ENCODE peak calls at places on chromosome 10, in eight cellular contexts. I is brain microvascular endothelial cell; C is PC-3; G is keratinocyte; A is Karpas-422; J is CD4-positive, alpha-beta memory T cell; P is GM23248; K is fibroblast of lung. H is an unnamed sample.

GRCh38 chr10:132382231-132382922 is 14.6 kb upstream of the PWWP2B start:
- DNase-seq in J (no peak), G (no peak), P (peak; percentile 89), K (no peak), I (no peak), A (no peak), C (no peak), H (no peak)

GRCh38 chr10:122850705-122851640 is 5.3 kb upstream of the CUZD1 start:
- DNase-seq in I (no peak), K (peak; percentile 74), C (peak; percentile 56), G (no peak), J (no peak), P (peak; percentile 39), A (no peak), H (no peak)

GRCh38 chr10:130111115-130111847 is 651 bp upstream of the C10orf143 start:
- DNase-seq in J (peak; percentile 97), P (peak; percentile 99), I (peak; percentile 98), C (peak; percentile 90), A (peak; percentile 98), K (peak; percentile 97), G (peak; percentile 86), H (peak; percentile 77)

GRCh38 chr10:50224330-50224952 is 26.9 kb downstream of the ASAH2 start:
- DNase-seq in K (peak; percentile 70), P (peak; percentile 90), G (peak; percentile 48), I (peak; percentile 68), A (peak; percentile 83), C (peak; percentile 99), J (no peak), H (peak; percentile 68)

GRCh38 chr10:91689731-91690168 is 56.9 kb upstream of the PPP1R3C start:
- DNase-seq in G (peak; percentile 50), A (no peak), K (peak; percentile 67), P (peak; percentile 76), I (no peak), C (peak; percentile 30), J (no peak), H (no peak)

GRCh38 chr10:110566472-110567200 is 859 bp upstream of the SMC3 start:
- DNase-seq in I (no peak), A (no peak), G (no peak), K (no peak), J (no peak), P (peak; percentile 53), C (no peak), H (no peak)

GRCh38 chr10:119401671-119402395 is 140.7 kb downstream of the RGS10 start:
- DNase-seq in G (no peak), K (peak; percentile 99), C (peak; percentile 57), P (peak; percentile 98), J (no peak), I (peak; percentile 97), A (no peak), H (peak; percentile 25)

GRCh38 chr10:102335184-102335583 is 60.3 kb upstream of the NFKB2 start:
- DNase-seq in P (peak; percentile 67), C (no peak), I (no peak), G (no peak), A (no peak), J (no peak), K (no peak), H (no peak)

GRCh38 chr10:124401633-124402032 is 17.1 kb downstream of the OAT start:
- DNase-seq in I (no peak), G (no peak), J (no peak), K (no peak), C (no peak), P (no peak), A (no peak), H (no peak)

GRCh38 chr10:93199221-93199681 is 125.6 kb downstream of the CYP26A1 start:
- DNase-seq in P (peak; percentile 63), K (peak; percentile 54), C (peak; percentile 29), A (no peak), I (peak; percentile 89), J (no peak), G (no peak), H (peak; percentile 31)

GRCh38 chr10:26437637-26438461 is at the start of gene APBB1IP:
- DNase-seq in C (no peak), I (no peak), P (peak; percentile 91), K (peak; percentile 3), J (peak; percentile 43), G (no peak), A (peak; percentile 97), H (no peak)
- H3K4me3 ChIP-seq in C (no peak within 1 kb of the TSS), I (peak within 1 kb of the TSS; percentile 39), P (peak within 1 kb of the TSS; percentile 76), K (no peak within 1 kb of the TSS), J (peak within 1 kb of the TSS; percentile 94), G (no peak within 1 kb of the TSS), A (peak within 1 kb of the TSS; percentile 81), H (no peak within 1 kb of the TSS)

GRCh38 chr10:99941942-99942835 is 67.6 kb downstream of the DNMBP start:
- DNase-seq in C (no peak), G (no peak), P (peak; percentile 35), A (no peak), J (no peak), K (peak; percentile 64), I (peak; percentile 68), H (peak; percentile 63)
- H3K4me3 ChIP-seq in C (no peak overlapping the region), G (no peak overlapping the region), P (no peak overlapping the region), A (no peak overlapping the region), J (no peak overlapping the region), K (no peak overlapping the region), I (no peak overlapping the region), H (no peak overlapping the region)

GRCh38 chr10:27744478-27745379 is 890 bp downstream of the MKX start:
- DNase-seq in P (peak; percentile 88), C (peak; percentile 29), G (no peak), K (peak; percentile 38), J (peak; percentile 42), I (no peak), A (no peak), H (no peak)

GRCh38 chr10:27741173-27742091 is 4.2 kb downstream of the MKX start:
- DNase-seq in J (no peak), A (no peak), I (no peak), P (no peak), G (no peak), K (no peak), C (no peak), H (no peak)

GRCh38 chr10:27743736-27744477 is 1.7 kb downstream of the MKX start:
- DNase-seq in K (peak; percentile 39), J (no peak), G (no peak), C (peak; percentile 18), I (no peak), A (no peak), P (peak; percentile 69), H (no peak)

GRCh38 chr10:27742195-27742925 is 3.3 kb downstream of the MKX start:
- DNase-seq in J (peak; percentile 77), G (no peak), C (peak; percentile 75), P (peak; percentile 97), I (peak; percentile 82), K (peak; percentile 93), A (no peak), H (no peak)

GRCh38 chr10:27742926-27743735 is 2.5 kb downstream of the MKX start:
- DNase-seq in G (no peak), C (peak; percentile 23), J (peak; percentile 46), A (no peak), I (no peak), K (peak; percentile 26), P (peak; percentile 71), H (no peak)
- H3K4me3 ChIP-seq in G (peak overlapping the region; percentile 45), C (peak overlapping the region; percentile 86), J (peak overlapping the region; percentile 68), A (no peak overlapping the region), I (peak overlapping the region; percentile 52), K (peak overlapping the region; percentile 57), P (peak overlapping the region; percentile 77), H (no peak overlapping the region)

GRCh38 chr10:103849212-103849877 is 6.0 kb downstream of the SH3PXD2A start:
- DNase-seq in I (no peak), C (no peak), K (no peak), G (no peak), A (no peak), J (no peak), P (no peak), H (no peak)

GRCh38 chr10:103850572-103850895 is 4.8 kb downstream of the SH3PXD2A start:
- DNase-seq in J (no peak), A (no peak), K (no peak), P (no peak), C (no peak), I (no peak), G (no peak), H (no peak)

GRCh38 chr10:103847909-103848468 is 7.4 kb downstream of the SH3PXD2A start:
- DNase-seq in J (no peak), I (no peak), C (no peak), A (no peak), G (no peak), K (no peak), P (peak; percentile 34), H (no peak)

GRCh38 chr10:103851261-103851660 is 4.1 kb downstream of the SH3PXD2A start:
- DNase-seq in I (no peak), P (no peak), K (no peak), G (no peak), C (no peak), J (no peak), A (no peak), H (no peak)

DNA sequence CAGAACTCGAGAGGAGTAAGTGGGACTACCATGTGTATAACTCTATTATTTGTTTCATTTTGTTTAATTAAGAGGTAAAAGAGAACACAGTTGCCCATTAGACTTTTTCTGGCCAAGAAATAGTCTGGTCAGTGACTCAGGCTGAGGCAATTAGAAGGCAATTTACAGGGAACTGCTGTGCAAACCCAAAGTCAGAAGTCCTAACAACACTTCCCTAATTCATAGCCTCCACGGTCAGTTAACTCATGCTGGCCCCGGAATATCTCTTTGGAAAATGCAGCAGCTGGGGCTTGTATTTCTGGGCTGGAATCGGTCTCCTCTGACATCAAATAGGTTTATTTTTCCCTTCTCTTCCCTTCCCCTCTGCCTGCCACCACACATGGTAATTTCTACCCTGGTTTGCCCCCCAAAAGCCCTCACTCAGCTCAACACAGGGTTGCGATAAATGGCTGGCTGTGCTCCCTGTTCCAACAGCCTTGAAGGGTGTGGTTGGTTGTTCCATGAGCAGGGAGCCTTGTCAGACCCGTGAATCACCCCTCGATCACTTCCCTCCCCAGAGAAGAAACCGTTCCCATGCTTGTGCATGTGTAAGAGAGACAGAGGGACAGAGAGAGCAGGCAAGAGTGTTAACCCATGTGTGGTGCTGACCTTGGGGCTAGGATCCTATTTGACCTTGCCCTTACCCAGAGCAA is 5.3 kb downstream of the SH3PXD2A start:
- DNase-seq in A (no peak), C (peak; percentile 69), G (no peak), P (peak; percentile 97), I (peak; percentile 86), K (peak; percentile 94), J (no peak), H (no peak)
- H3K4me3 ChIP-seq in A (no peak overlapping the region), C (peak overlapping the region; percentile 57), G (no peak overlapping the region), P (peak overlapping the region; percentile 65), I (peak overlapping the region; percentile 34), K (peak overlapping the region; percentile 17), J (no peak overlapping the region), H (no peak overlapping the region)

DNA sequence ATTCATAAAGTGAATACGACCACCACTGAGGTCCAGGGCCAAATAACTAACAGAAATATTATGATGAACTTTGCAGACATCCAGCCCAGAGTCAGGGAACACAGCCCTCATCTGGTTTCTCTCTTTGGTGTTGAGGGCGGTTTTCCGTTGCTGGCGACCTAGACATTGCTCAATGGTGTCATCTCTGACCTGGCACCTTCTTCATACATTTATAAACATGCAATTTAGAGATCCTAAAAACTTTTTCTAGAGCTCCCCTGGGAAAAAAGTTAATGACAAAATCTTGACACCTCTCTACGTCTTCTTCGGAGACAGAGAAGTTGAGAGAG is 301 bp upstream of the TET1 start:
- DNase-seq in P (peak; percentile 54), J (no peak), G (no peak), I (no peak), C (no peak), A (no peak), K (no peak), H (no peak)
- H3K4me3 ChIP-seq in P (peak overlapping the region; percentile 75), J (peak overlapping the region; percentile 52), G (no peak overlapping the region), I (peak overlapping the region; percentile 75), C (peak overlapping the region; percentile 96), A (no peak overlapping the region), K (peak overlapping the region; percentile 95), H (peak overlapping the region; percentile 68)

GRCh38 chr10:690227-691161 is 1.0 kb upstream of the DIP2C start:
- DNase-seq in J (no peak), G (no peak), A (no peak), P (peak; percentile 72), C (no peak), I (no peak), K (no peak), H (no peak)
- H3K4me3 ChIP-seq in J (no peak overlapping the region), G (peak overlapping the region; percentile 30), A (no peak overlapping the region), P (peak overlapping the region; percentile 71), C (peak overlapping the region; percentile 38), I (peak overlapping the region; percentile 59), K (peak overlapping the region; percentile 79), H (no peak overlapping the region)